ENCODE peak calls at places on chromosome 3, in seven cellular contexts. One of them, this sample, is unnamed.
A peak's percentile ranks its signal among the peaks of the same experiment; 100 is the strongest.

GRCh38 chr3:73100734-73101550 is 39.5 kb downstream of the EBLN2 start:
- DNase-seq in H54: peak; percentile 80
- DNase-seq in activated CD8-positive, alpha-beta T cell treated with anti-CD3 and anti-CD28 coated beads for 36 hours: peak; percentile 90
- DNase-seq in erythroblast: peak; percentile 65
- DNase-seq in hepatocyte: peak; percentile 93
- DNase-seq in neural progenitor cell: peak; percentile 92
- DNase-seq in stimulated activated CD4-positive, alpha-beta T cell treated with anti-CD3 and anti-CD28 coated beads, Interleukin-4, amount 100 ng/mL, for 48 hours: peak; percentile 67
- DNase-seq in this sample: peak; percentile 93

GRCh38 chr3:39362177-39362576 is 21.0 kb upstream of the SLC25A38 start:
- DNase-seq in activated CD8-positive, alpha-beta T cell treated with anti-CD3 and anti-CD28 coated beads for 36 hours: no peak
- DNase-seq in hepatocyte: no peak
- DNase-seq in H54: no peak
- DNase-seq in neural progenitor cell: no peak
- DNase-seq in erythroblast: no peak
- DNase-seq in stimulated activated CD4-positive, alpha-beta T cell treated with anti-CD3 and anti-CD28 coated beads, Interleukin-4, amount 100 ng/mL, for 48 hours: no peak
- DNase-seq in this sample: no peak

GRCh38 chr3:51343918-51344687 is 41.0 kb upstream of the MANF start:
- DNase-seq in activated CD8-positive, alpha-beta T cell treated with anti-CD3 and anti-CD28 coated beads for 36 hours: no peak
- DNase-seq in neural progenitor cell: no peak
- DNase-seq in H54: no peak
- DNase-seq in erythroblast: no peak
- DNase-seq in hepatocyte: peak; percentile 44
- DNase-seq in stimulated activated CD4-positive, alpha-beta T cell treated with anti-CD3 and anti-CD28 coated beads, Interleukin-4, amount 100 ng/mL, for 48 hours: no peak
- DNase-seq in this sample: no peak

GRCh38 chr3:123409443-123410148 is 39.3 kb downstream of the ADCY5 start:
- DNase-seq in hepatocyte: peak; percentile 67
- DNase-seq in activated CD8-positive, alpha-beta T cell treated with anti-CD3 and anti-CD28 coated beads for 36 hours: no peak
- DNase-seq in neural progenitor cell: no peak
- DNase-seq in erythroblast: no peak
- DNase-seq in stimulated activated CD4-positive, alpha-beta T cell treated with anti-CD3 and anti-CD28 coated beads, Interleukin-4, amount 100 ng/mL, for 48 hours: no peak
- DNase-seq in H54: peak; percentile 22
- DNase-seq in this sample: no peak

GRCh38 chr3:31733234-31733667 is 200.5 kb downstream of the STT3B start:
- DNase-seq in H54: no peak
- DNase-seq in hepatocyte: no peak
- DNase-seq in erythroblast: no peak
- DNase-seq in neural progenitor cell: no peak
- DNase-seq in stimulated activated CD4-positive, alpha-beta T cell treated with anti-CD3 and anti-CD28 coated beads, Interleukin-4, amount 100 ng/mL, for 48 hours: no peak
- DNase-seq in activated CD8-positive, alpha-beta T cell treated with anti-CD3 and anti-CD28 coated beads for 36 hours: no peak
- DNase-seq in this sample: no peak

GRCh38 chr3:171994646-171995441 is 44.5 kb upstream of the FNDC3B start:
- DNase-seq in hepatocyte: peak; percentile 19
- DNase-seq in stimulated activated CD4-positive, alpha-beta T cell treated with anti-CD3 and anti-CD28 coated beads, Interleukin-4, amount 100 ng/mL, for 48 hours: no peak
- DNase-seq in neural progenitor cell: no peak
- DNase-seq in H54: peak; percentile 13
- DNase-seq in activated CD8-positive, alpha-beta T cell treated with anti-CD3 and anti-CD28 coated beads for 36 hours: no peak
- DNase-seq in erythroblast: no peak
- DNase-seq in this sample: no peak

GRCh38 chr3:56724580-56725142 is 41.6 kb upstream of the TASOR start:
- DNase-seq in stimulated activated CD4-positive, alpha-beta T cell treated with anti-CD3 and anti-CD28 coated beads, Interleukin-4, amount 100 ng/mL, for 48 hours: no peak
- DNase-seq in neural progenitor cell: no peak
- DNase-seq in erythroblast: no peak
- DNase-seq in hepatocyte: no peak
- DNase-seq in H54: no peak
- DNase-seq in activated CD8-positive, alpha-beta T cell treated with anti-CD3 and anti-CD28 coated beads for 36 hours: no peak
- DNase-seq in this sample: no peak

GRCh38 chr3:1962531-1963090 is 136.1 kb upstream of the CNTN4 start:
- DNase-seq in neural progenitor cell: no peak
- DNase-seq in stimulated activated CD4-positive, alpha-beta T cell treated with anti-CD3 and anti-CD28 coated beads, Interleukin-4, amount 100 ng/mL, for 48 hours: no peak
- DNase-seq in activated CD8-positive, alpha-beta T cell treated with anti-CD3 and anti-CD28 coated beads for 36 hours: no peak
- DNase-seq in erythroblast: no peak
- DNase-seq in H54: no peak
- DNase-seq in hepatocyte: no peak
- DNase-seq in this sample: no peak

GRCh38 chr3:73508330-73508954 is 116.3 kb downstream of the PDZRN3 start:
- DNase-seq in erythroblast: peak; percentile 37
- DNase-seq in stimulated activated CD4-positive, alpha-beta T cell treated with anti-CD3 and anti-CD28 coated beads, Interleukin-4, amount 100 ng/mL, for 48 hours: no peak
- DNase-seq in H54: peak; percentile 26
- DNase-seq in hepatocyte: peak; percentile 89
- DNase-seq in neural progenitor cell: peak; percentile 83
- DNase-seq in activated CD8-positive, alpha-beta T cell treated with anti-CD3 and anti-CD28 coated beads for 36 hours: peak; percentile 46
- DNase-seq in this sample: peak; percentile 91

GRCh38 chr3:125622381-125622788 is 27.1 kb upstream of the OSBPL11 start:
- DNase-seq in neural progenitor cell: no peak
- DNase-seq in H54: no peak
- DNase-seq in hepatocyte: peak; percentile 10
- DNase-seq in stimulated activated CD4-positive, alpha-beta T cell treated with anti-CD3 and anti-CD28 coated beads, Interleukin-4, amount 100 ng/mL, for 48 hours: no peak
- DNase-seq in activated CD8-positive, alpha-beta T cell treated with anti-CD3 and anti-CD28 coated beads for 36 hours: no peak
- DNase-seq in erythroblast: peak; percentile 25
- DNase-seq in this sample: no peak

GRCh38 chr3:151403246-151403645 is 18.7 kb upstream of the P2RY12 start:
- DNase-seq in neural progenitor cell: no peak
- DNase-seq in hepatocyte: no peak
- DNase-seq in stimulated activated CD4-positive, alpha-beta T cell treated with anti-CD3 and anti-CD28 coated beads, Interleukin-4, amount 100 ng/mL, for 48 hours: no peak
- DNase-seq in H54: no peak
- DNase-seq in activated CD8-positive, alpha-beta T cell treated with anti-CD3 and anti-CD28 coated beads for 36 hours: no peak
- DNase-seq in erythroblast: no peak
- DNase-seq in this sample: no peak

GRCh38 chr3:13556937-13557336 is 8.0 kb downstream of the FBLN2 start:
- DNase-seq in stimulated activated CD4-positive, alpha-beta T cell treated with anti-CD3 and anti-CD28 coated beads, Interleukin-4, amount 100 ng/mL, for 48 hours: no peak
- DNase-seq in hepatocyte: no peak
- DNase-seq in H54: no peak
- DNase-seq in erythroblast: no peak
- DNase-seq in activated CD8-positive, alpha-beta T cell treated with anti-CD3 and anti-CD28 coated beads for 36 hours: peak; percentile 39
- DNase-seq in neural progenitor cell: peak; percentile 50
- DNase-seq in this sample: no peak

GRCh38 chr3:70264122-70264780 is 48.2 kb downstream of the MDFIC2 start:
- DNase-seq in neural progenitor cell: no peak
- DNase-seq in activated CD8-positive, alpha-beta T cell treated with anti-CD3 and anti-CD28 coated beads for 36 hours: no peak
- DNase-seq in H54: no peak
- DNase-seq in erythroblast: no peak
- DNase-seq in stimulated activated CD4-positive, alpha-beta T cell treated with anti-CD3 and anti-CD28 coated beads, Interleukin-4, amount 100 ng/mL, for 48 hours: no peak
- DNase-seq in hepatocyte: peak; percentile 84
- DNase-seq in this sample: no peak

GRCh38 chr3:138426211-138426610 is 8.2 kb upstream of the ESYT3 start:
- DNase-seq in H54: no peak
- DNase-seq in erythroblast: no peak
- DNase-seq in neural progenitor cell: peak; percentile 46
- DNase-seq in hepatocyte: no peak
- DNase-seq in stimulated activated CD4-positive, alpha-beta T cell treated with anti-CD3 and anti-CD28 coated beads, Interleukin-4, amount 100 ng/mL, for 48 hours: no peak
- DNase-seq in activated CD8-positive, alpha-beta T cell treated with anti-CD3 and anti-CD28 coated beads for 36 hours: no peak
- DNase-seq in this sample: no peak

GRCh38 chr3:133663569-133664313 is 2.0 kb upstream of the TOPBP1 start:
- DNase-seq in neural progenitor cell: peak; percentile 83
- DNase-seq in stimulated activated CD4-positive, alpha-beta T cell treated with anti-CD3 and anti-CD28 coated beads, Interleukin-4, amount 100 ng/mL, for 48 hours: no peak
- DNase-seq in erythroblast: peak; percentile 81
- DNase-seq in H54: peak; percentile 57
- DNase-seq in activated CD8-positive, alpha-beta T cell treated with anti-CD3 and anti-CD28 coated beads for 36 hours: peak; percentile 42
- DNase-seq in hepatocyte: peak; percentile 83
- DNase-seq in this sample: peak; percentile 92

GRCh38 chr3:99846472-99846871 is 28.8 kb downstream of the CMSS1 start:
- DNase-seq in H54: no peak
- DNase-seq in activated CD8-positive, alpha-beta T cell treated with anti-CD3 and anti-CD28 coated beads for 36 hours: no peak
- DNase-seq in hepatocyte: no peak
- DNase-seq in neural progenitor cell: no peak
- DNase-seq in stimulated activated CD4-positive, alpha-beta T cell treated with anti-CD3 and anti-CD28 coated beads, Interleukin-4, amount 100 ng/mL, for 48 hours: no peak
- DNase-seq in erythroblast: peak; percentile 24
- DNase-seq in this sample: no peak

GRCh38 chr3:98778852-98779379 is 15.8 kb downstream of the ST3GAL6 start:
- DNase-seq in hepatocyte: peak; percentile 77
- DNase-seq in activated CD8-positive, alpha-beta T cell treated with anti-CD3 and anti-CD28 coated beads for 36 hours: no peak
- DNase-seq in stimulated activated CD4-positive, alpha-beta T cell treated with anti-CD3 and anti-CD28 coated beads, Interleukin-4, amount 100 ng/mL, for 48 hours: no peak
- DNase-seq in H54: peak; percentile 8
- DNase-seq in neural progenitor cell: no peak
- DNase-seq in erythroblast: no peak
- DNase-seq in this sample: no peak

GRCh38 chr3:29164825-29165224 is 116.0 kb upstream of the RBMS3 start:
- DNase-seq in erythroblast: no peak
- DNase-seq in H54: no peak
- DNase-seq in neural progenitor cell: no peak
- DNase-seq in hepatocyte: no peak
- DNase-seq in activated CD8-positive, alpha-beta T cell treated with anti-CD3 and anti-CD28 coated beads for 36 hours: no peak
- DNase-seq in stimulated activated CD4-positive, alpha-beta T cell treated with anti-CD3 and anti-CD28 coated beads, Interleukin-4, amount 100 ng/mL, for 48 hours: no peak
- DNase-seq in this sample: no peak

GRCh38 chr3:115760722-115761121 is 137.4 kb downstream of the GAP43 start:
- DNase-seq in hepatocyte: no peak
- DNase-seq in neural progenitor cell: no peak
- DNase-seq in activated CD8-positive, alpha-beta T cell treated with anti-CD3 and anti-CD28 coated beads for 36 hours: no peak
- DNase-seq in erythroblast: no peak
- DNase-seq in H54: no peak
- DNase-seq in stimulated activated CD4-positive, alpha-beta T cell treated with anti-CD3 and anti-CD28 coated beads, Interleukin-4, amount 100 ng/mL, for 48 hours: no peak
- DNase-seq in this sample: peak; percentile 79

GRCh38 chr3:193805448-193805847 is 212.4 kb downstream of the OPA1 start:
- DNase-seq in neural progenitor cell: no peak
- DNase-seq in erythroblast: no peak
- DNase-seq in activated CD8-positive, alpha-beta T cell treated with anti-CD3 and anti-CD28 coated beads for 36 hours: no peak
- DNase-seq in hepatocyte: peak; percentile 90
- DNase-seq in stimulated activated CD4-positive, alpha-beta T cell treated with anti-CD3 and anti-CD28 coated beads, Interleukin-4, amount 100 ng/mL, for 48 hours: no peak
- DNase-seq in H54: peak; percentile 77
- DNase-seq in this sample: peak; percentile 93

GRCh38 chr3:14120111-14120920 is 4.4 kb downstream of the CHCHD4 start:
- DNase-seq in stimulated activated CD4-positive, alpha-beta T cell treated with anti-CD3 and anti-CD28 coated beads, Interleukin-4, amount 100 ng/mL, for 48 hours: no peak
- DNase-seq in hepatocyte: peak; percentile 2
- DNase-seq in neural progenitor cell: no peak
- DNase-seq in erythroblast: no peak
- DNase-seq in H54: no peak
- DNase-seq in activated CD8-positive, alpha-beta T cell treated with anti-CD3 and anti-CD28 coated beads for 36 hours: no peak
- DNase-seq in this sample: no peak